ENCODE peak calls at places on chromosomes 7 and 10, in nine cellular contexts. D, L, B, T, K, Z, X, S and E are unnamed samples.

GRCh38 chr10:44774676-44775401 is 136.3 kb upstream of the TMEM72 start:
- DNase-seq in D (no peak), L (no peak), B (no peak), T (no peak), K (peak; percentile 30), Z (peak; percentile 58), X (no peak), S (no peak), E (no peak)

GRCh38 chr10:3102721-3103410 is 35.5 kb downstream of the PFKP start:
- DNase-seq in D (no peak), L (no peak), B (no peak), T (no peak), K (peak; percentile 73), Z (no peak), X (no peak), S (no peak), E (peak; percentile 14)

GRCh38 chr7:5643280-5643679 is 138.2 kb downstream of the RNF216 start:
- DNase-seq in D (peak; percentile 74), L (peak; percentile 70), B (no peak), T (peak; percentile 47), K (peak; percentile 10), Z (no peak), X (no peak), S (peak; percentile 13), E (no peak)

GRCh38 chr10:62972103-62972502 is 155.9 kb upstream of the EGR2 start:
- DNase-seq in D (no peak), L (no peak), B (no peak), T (no peak), K (no peak), Z (no peak), X (no peak), S (no peak), E (no peak)

GRCh38 chr10:95326396-95326795 is 35.6 kb upstream of the PDLIM1 start:
- DNase-seq in D (no peak), L (no peak), B (no peak), T (no peak), K (no peak), Z (no peak), X (no peak), S (no peak), E (no peak)

GRCh38 chr7:155229548-155230168 is 68.0 kb upstream of the INSIG1 start:
- DNase-seq in D (no peak), L (no peak), B (no peak), T (no peak), K (no peak), Z (no peak), X (no peak), S (no peak), E (no peak)

GRCh38 chr7:28037220-28038010 is 143.2 kb downstream of the JAZF1 start:
- DNase-seq in D (peak; percentile 21), L (no peak), B (peak; percentile 85), T (no peak), K (peak; percentile 96), Z (peak; percentile 58), X (no peak), S (no peak), E (no peak)

GRCh38 chr7:99504281-99504602 is 220 bp upstream of the ZKSCAN5 start:
- DNase-seq in D (no peak), L (peak; percentile 100), B (no peak), T (no peak), K (no peak), Z (peak; percentile 96), X (peak; percentile 99), S (no peak), E (no peak)

GRCh38 chr7:128941946-128942526 is 4.3 kb downstream of the IRF5 start:
- DNase-seq in D (no peak), L (no peak), B (no peak), T (no peak), K (no peak), Z (no peak), X (no peak), S (no peak), E (no peak)

GRCh38 chr7:95302976-95303375 is 21.4 kb downstream of the PON1 start:
- DNase-seq in D (no peak), L (no peak), B (no peak), T (no peak), K (no peak), Z (no peak), X (no peak), S (no peak), E (no peak)

GRCh38 chr7:103887853-103888602 is 101.4 kb downstream of the RELN start:
- DNase-seq in D (no peak), L (peak; percentile 19), B (no peak), T (no peak), K (no peak), Z (no peak), X (no peak), S (no peak), E (no peak)

GRCh38 chr7:83934118-83934734 is 260.4 kb downstream of the SEMA3A start:
- DNase-seq in D (no peak), L (peak; percentile 27), B (no peak), T (no peak), K (peak; percentile 7), Z (no peak), X (no peak), S (no peak), E (no peak)

GRCh38 chr7:27155816-27156507 is 513 bp downstream of the HOXA7 start:
- DNase-seq in D (peak; percentile 74), L (peak; percentile 54), B (no peak), T (no peak), K (peak; percentile 49), Z (peak; percentile 63), X (peak; percentile 47), S (no peak), E (no peak)

GRCh38 chr7:32892521-32893224 is 1.1 kb upstream of the KBTBD2 start:
- DNase-seq in D (peak; percentile 69), L (peak; percentile 63), B (peak; percentile 47), T (peak; percentile 37), K (peak; percentile 56), Z (peak; percentile 15), X (peak; percentile 69), S (peak; percentile 43), E (no peak)

GRCh38 chr10:74988055-74988773 is 123.2 kb upstream of the SAMD8 start:
- DNase-seq in D (no peak), L (no peak), B (no peak), T (no peak), K (peak; percentile 74), Z (no peak), X (no peak), S (no peak), E (no peak)

GRCh38 chr7:139776486-139777303 is 1.1 kb downstream of the HIPK2 start:
- DNase-seq in D (peak; percentile 57), L (peak; percentile 53), B (no peak), T (no peak), K (peak; percentile 76), Z (peak; percentile 64), X (peak; percentile 42), S (peak; percentile 2), E (no peak)

GRCh38 chr7:140093375-140093774 is 30.6 kb upstream of the PARP12 start:
- DNase-seq in D (no peak), L (no peak), B (no peak), T (no peak), K (no peak), Z (no peak), X (no peak), S (no peak), E (no peak)